ENCODE peak calls at places on chromosomes 5 and 9, in ten cellular contexts. One of them, this sample, is unnamed.

GRCh38 chr5:161535762-161536161 is 10.8 kb downstream of the GABRB2 start:
- DNase-seq in T-cell: no peak
- DNase-seq in activated T-helper 1 cell treated with anti-CD3 and anti-CD28 coated beads, Interleukin-2, amount 50 U/mL, for 16 hours: no peak
- DNase-seq in Kasumi-1: no peak
- DNase-seq in lung: no peak
- DNase-seq in effector CD4-positive, alpha-beta T cell: no peak
- DNase-seq in CD8-positive, alpha-beta memory T cell: no peak
- DNase-seq in cerebellar cortex: no peak
- DNase-seq in pons: no peak
- DNase-seq in stimulated activated CD8-positive, alpha-beta memory T cell treated with anti-CD3 and anti-CD28 coated beads, Interleukin-4, amount 100 ng/mL, for 1 hour: no peak
- DNase-seq in this sample: no peak

GRCh38 chr9:13688223-13688989 is 408.9 kb upstream of the MPDZ start:
- DNase-seq in T-cell: no peak
- DNase-seq in activated T-helper 1 cell treated with anti-CD3 and anti-CD28 coated beads, Interleukin-2, amount 50 U/mL, for 16 hours: no peak
- DNase-seq in Kasumi-1: no peak
- DNase-seq in lung: no peak
- DNase-seq in effector CD4-positive, alpha-beta T cell: no peak
- DNase-seq in CD8-positive, alpha-beta memory T cell: no peak
- DNase-seq in cerebellar cortex: no peak
- DNase-seq in pons: no peak
- DNase-seq in stimulated activated CD8-positive, alpha-beta memory T cell treated with anti-CD3 and anti-CD28 coated beads, Interleukin-4, amount 100 ng/mL, for 1 hour: no peak
- DNase-seq in this sample: no peak

GRCh38 chr5:181207214-181207959 is 2.4 kb upstream of the TRIM7 start:
- DNase-seq in T-cell: peak
- DNase-seq in activated T-helper 1 cell treated with anti-CD3 and anti-CD28 coated beads, Interleukin-2, amount 50 U/mL, for 16 hours: peak
- DNase-seq in Kasumi-1: no peak
- DNase-seq in lung: peak
- DNase-seq in effector CD4-positive, alpha-beta T cell: peak
- DNase-seq in CD8-positive, alpha-beta memory T cell: peak
- DNase-seq in cerebellar cortex: peak
- DNase-seq in pons: peak
- DNase-seq in stimulated activated CD8-positive, alpha-beta memory T cell treated with anti-CD3 and anti-CD28 coated beads, Interleukin-4, amount 100 ng/mL, for 1 hour: no peak
- DNase-seq in this sample: peak

GRCh38 chr9:73515216-73515615 is 363.6 kb downstream of the ANXA1 start:
- DNase-seq in T-cell: no peak
- DNase-seq in activated T-helper 1 cell treated with anti-CD3 and anti-CD28 coated beads, Interleukin-2, amount 50 U/mL, for 16 hours: no peak
- DNase-seq in Kasumi-1: no peak
- DNase-seq in lung: no peak
- DNase-seq in effector CD4-positive, alpha-beta T cell: no peak
- DNase-seq in CD8-positive, alpha-beta memory T cell: no peak
- DNase-seq in cerebellar cortex: no peak
- DNase-seq in pons: no peak
- DNase-seq in stimulated activated CD8-positive, alpha-beta memory T cell treated with anti-CD3 and anti-CD28 coated beads, Interleukin-4, amount 100 ng/mL, for 1 hour: no peak
- DNase-seq in this sample: no peak

GRCh38 chr9:88801214-88801796 is 190.0 kb upstream of the S1PR3 start:
- DNase-seq in T-cell: no peak
- DNase-seq in activated T-helper 1 cell treated with anti-CD3 and anti-CD28 coated beads, Interleukin-2, amount 50 U/mL, for 16 hours: no peak
- DNase-seq in Kasumi-1: no peak
- DNase-seq in lung: no peak
- DNase-seq in effector CD4-positive, alpha-beta T cell: no peak
- DNase-seq in CD8-positive, alpha-beta memory T cell: no peak
- DNase-seq in cerebellar cortex: no peak
- DNase-seq in pons: no peak
- DNase-seq in stimulated activated CD8-positive, alpha-beta memory T cell treated with anti-CD3 and anti-CD28 coated beads, Interleukin-4, amount 100 ng/mL, for 1 hour: no peak
- DNase-seq in this sample: no peak

GRCh38 chr9:11551106-11551505 is 938.3 kb upstream of the PTPRD start:
- DNase-seq in T-cell: no peak
- DNase-seq in activated T-helper 1 cell treated with anti-CD3 and anti-CD28 coated beads, Interleukin-2, amount 50 U/mL, for 16 hours: no peak
- DNase-seq in Kasumi-1: no peak
- DNase-seq in lung: no peak
- DNase-seq in effector CD4-positive, alpha-beta T cell: no peak
- DNase-seq in CD8-positive, alpha-beta memory T cell: no peak
- DNase-seq in cerebellar cortex: no peak
- DNase-seq in pons: no peak
- DNase-seq in stimulated activated CD8-positive, alpha-beta memory T cell treated with anti-CD3 and anti-CD28 coated beads, Interleukin-4, amount 100 ng/mL, for 1 hour: no peak
- DNase-seq in this sample: no peak

GRCh38 chr5:133994297-133994989 is 10.3 kb downstream of the VDAC1 start:
- DNase-seq in T-cell: no peak
- DNase-seq in activated T-helper 1 cell treated with anti-CD3 and anti-CD28 coated beads, Interleukin-2, amount 50 U/mL, for 16 hours: no peak
- DNase-seq in Kasumi-1: no peak
- DNase-seq in lung: no peak
- DNase-seq in effector CD4-positive, alpha-beta T cell: no peak
- DNase-seq in CD8-positive, alpha-beta memory T cell: no peak
- DNase-seq in cerebellar cortex: no peak
- DNase-seq in pons: no peak
- DNase-seq in stimulated activated CD8-positive, alpha-beta memory T cell treated with anti-CD3 and anti-CD28 coated beads, Interleukin-4, amount 100 ng/mL, for 1 hour: no peak
- DNase-seq in this sample: no peak

GRCh38 chr5:54655266-54655665 is 137.7 kb downstream of the SNX18 start:
- DNase-seq in T-cell: no peak
- DNase-seq in activated T-helper 1 cell treated with anti-CD3 and anti-CD28 coated beads, Interleukin-2, amount 50 U/mL, for 16 hours: no peak
- DNase-seq in Kasumi-1: no peak
- DNase-seq in lung: no peak
- DNase-seq in effector CD4-positive, alpha-beta T cell: no peak
- DNase-seq in CD8-positive, alpha-beta memory T cell: no peak
- DNase-seq in cerebellar cortex: no peak
- DNase-seq in pons: no peak
- DNase-seq in stimulated activated CD8-positive, alpha-beta memory T cell treated with anti-CD3 and anti-CD28 coated beads, Interleukin-4, amount 100 ng/mL, for 1 hour: no peak
- DNase-seq in this sample: no peak

GRCh38 chr9:110712955-110713354 is 44.4 kb downstream of the MUSK start:
- DNase-seq in T-cell: no peak
- DNase-seq in activated T-helper 1 cell treated with anti-CD3 and anti-CD28 coated beads, Interleukin-2, amount 50 U/mL, for 16 hours: no peak
- DNase-seq in Kasumi-1: no peak
- DNase-seq in lung: no peak
- DNase-seq in effector CD4-positive, alpha-beta T cell: no peak
- DNase-seq in CD8-positive, alpha-beta memory T cell: no peak
- DNase-seq in cerebellar cortex: no peak
- DNase-seq in pons: no peak
- DNase-seq in stimulated activated CD8-positive, alpha-beta memory T cell treated with anti-CD3 and anti-CD28 coated beads, Interleukin-4, amount 100 ng/mL, for 1 hour: no peak
- DNase-seq in this sample: no peak

GRCh38 chr9:33187519-33188218 is 20.5 kb upstream of the B4GALT1 start:
- DNase-seq in T-cell: no peak
- DNase-seq in activated T-helper 1 cell treated with anti-CD3 and anti-CD28 coated beads, Interleukin-2, amount 50 U/mL, for 16 hours: no peak
- DNase-seq in Kasumi-1: no peak
- DNase-seq in lung: no peak
- DNase-seq in effector CD4-positive, alpha-beta T cell: no peak
- DNase-seq in CD8-positive, alpha-beta memory T cell: no peak
- DNase-seq in cerebellar cortex: peak
- DNase-seq in pons: no peak
- DNase-seq in stimulated activated CD8-positive, alpha-beta memory T cell treated with anti-CD3 and anti-CD28 coated beads, Interleukin-4, amount 100 ng/mL, for 1 hour: no peak
- DNase-seq in this sample: no peak

GRCh38 chr5:137668574-137669093 is 67.3 kb downstream of the KLHL3 start:
- DNase-seq in T-cell: no peak
- DNase-seq in activated T-helper 1 cell treated with anti-CD3 and anti-CD28 coated beads, Interleukin-2, amount 50 U/mL, for 16 hours: no peak
- DNase-seq in Kasumi-1: no peak
- DNase-seq in lung: no peak
- DNase-seq in effector CD4-positive, alpha-beta T cell: no peak
- DNase-seq in CD8-positive, alpha-beta memory T cell: no peak
- DNase-seq in cerebellar cortex: no peak
- DNase-seq in pons: no peak
- DNase-seq in stimulated activated CD8-positive, alpha-beta memory T cell treated with anti-CD3 and anti-CD28 coated beads, Interleukin-4, amount 100 ng/mL, for 1 hour: no peak
- DNase-seq in this sample: no peak

GRCh38 chr5:163889369-163889768 is 383.9 kb downstream of the MAT2B start:
- DNase-seq in T-cell: no peak
- DNase-seq in activated T-helper 1 cell treated with anti-CD3 and anti-CD28 coated beads, Interleukin-2, amount 50 U/mL, for 16 hours: no peak
- DNase-seq in Kasumi-1: no peak
- DNase-seq in lung: no peak
- DNase-seq in effector CD4-positive, alpha-beta T cell: no peak
- DNase-seq in CD8-positive, alpha-beta memory T cell: no peak
- DNase-seq in cerebellar cortex: no peak
- DNase-seq in pons: no peak
- DNase-seq in stimulated activated CD8-positive, alpha-beta memory T cell treated with anti-CD3 and anti-CD28 coated beads, Interleukin-4, amount 100 ng/mL, for 1 hour: no peak
- DNase-seq in this sample: no peak

GRCh38 chr5:79800979-79801827 is 111.6 kb downstream of the CMYA5 start:
- DNase-seq in T-cell: no peak
- DNase-seq in activated T-helper 1 cell treated with anti-CD3 and anti-CD28 coated beads, Interleukin-2, amount 50 U/mL, for 16 hours: no peak
- DNase-seq in Kasumi-1: peak
- DNase-seq in lung: no peak
- DNase-seq in effector CD4-positive, alpha-beta T cell: no peak
- DNase-seq in CD8-positive, alpha-beta memory T cell: no peak
- DNase-seq in cerebellar cortex: no peak
- DNase-seq in pons: no peak
- DNase-seq in stimulated activated CD8-positive, alpha-beta memory T cell treated with anti-CD3 and anti-CD28 coated beads, Interleukin-4, amount 100 ng/mL, for 1 hour: no peak
- DNase-seq in this sample: no peak

GRCh38 chr5:124755565-124755964 is 9.1 kb upstream of the ZNF608 start:
- DNase-seq in T-cell: no peak
- DNase-seq in activated T-helper 1 cell treated with anti-CD3 and anti-CD28 coated beads, Interleukin-2, amount 50 U/mL, for 16 hours: no peak
- DNase-seq in Kasumi-1: no peak
- DNase-seq in lung: no peak
- DNase-seq in effector CD4-positive, alpha-beta T cell: no peak
- DNase-seq in CD8-positive, alpha-beta memory T cell: no peak
- DNase-seq in cerebellar cortex: peak
- DNase-seq in pons: peak
- DNase-seq in stimulated activated CD8-positive, alpha-beta memory T cell treated with anti-CD3 and anti-CD28 coated beads, Interleukin-4, amount 100 ng/mL, for 1 hour: no peak
- DNase-seq in this sample: no peak

GRCh38 chr5:157827429-157827828 is 31.5 kb downstream of the CLINT1 start:
- DNase-seq in T-cell: no peak
- DNase-seq in activated T-helper 1 cell treated with anti-CD3 and anti-CD28 coated beads, Interleukin-2, amount 50 U/mL, for 16 hours: no peak
- DNase-seq in Kasumi-1: no peak
- DNase-seq in lung: no peak
- DNase-seq in effector CD4-positive, alpha-beta T cell: no peak
- DNase-seq in CD8-positive, alpha-beta memory T cell: no peak
- DNase-seq in cerebellar cortex: no peak
- DNase-seq in pons: no peak
- DNase-seq in stimulated activated CD8-positive, alpha-beta memory T cell treated with anti-CD3 and anti-CD28 coated beads, Interleukin-4, amount 100 ng/mL, for 1 hour: no peak
- DNase-seq in this sample: no peak

GRCh38 chr9:36187414-36187813 is 3.3 kb upstream of the CLTA start:
- DNase-seq in T-cell: no peak
- DNase-seq in activated T-helper 1 cell treated with anti-CD3 and anti-CD28 coated beads, Interleukin-2, amount 50 U/mL, for 16 hours: no peak
- DNase-seq in Kasumi-1: no peak
- DNase-seq in lung: no peak
- DNase-seq in effector CD4-positive, alpha-beta T cell: no peak
- DNase-seq in CD8-positive, alpha-beta memory T cell: peak
- DNase-seq in cerebellar cortex: no peak
- DNase-seq in pons: no peak
- DNase-seq in stimulated activated CD8-positive, alpha-beta memory T cell treated with anti-CD3 and anti-CD28 coated beads, Interleukin-4, amount 100 ng/mL, for 1 hour: no peak
- DNase-seq in this sample: no peak

GRCh38 chr5:32551865-32552264 is 33.5 kb upstream of the SUB1 start:
- DNase-seq in T-cell: no peak
- DNase-seq in activated T-helper 1 cell treated with anti-CD3 and anti-CD28 coated beads, Interleukin-2, amount 50 U/mL, for 16 hours: no peak
- DNase-seq in Kasumi-1: peak
- DNase-seq in lung: no peak
- DNase-seq in effector CD4-positive, alpha-beta T cell: no peak
- DNase-seq in CD8-positive, alpha-beta memory T cell: no peak
- DNase-seq in cerebellar cortex: no peak
- DNase-seq in pons: no peak
- DNase-seq in stimulated activated CD8-positive, alpha-beta memory T cell treated with anti-CD3 and anti-CD28 coated beads, Interleukin-4, amount 100 ng/mL, for 1 hour: no peak
- DNase-seq in this sample: no peak

GRCh38 chr9:2407450-2407849 is 214.1 kb upstream of the VLDLR start:
- DNase-seq in T-cell: no peak
- DNase-seq in activated T-helper 1 cell treated with anti-CD3 and anti-CD28 coated beads, Interleukin-2, amount 50 U/mL, for 16 hours: no peak
- DNase-seq in Kasumi-1: no peak
- DNase-seq in lung: no peak
- DNase-seq in effector CD4-positive, alpha-beta T cell: no peak
- DNase-seq in CD8-positive, alpha-beta memory T cell: no peak
- DNase-seq in cerebellar cortex: no peak
- DNase-seq in pons: no peak
- DNase-seq in stimulated activated CD8-positive, alpha-beta memory T cell treated with anti-CD3 and anti-CD28 coated beads, Interleukin-4, amount 100 ng/mL, for 1 hour: no peak
- DNase-seq in this sample: no peak

GRCh38 chr5:131595088-131596033 is 39.7 kb downstream of the RAPGEF6 start:
- DNase-seq in T-cell: no peak
- DNase-seq in activated T-helper 1 cell treated with anti-CD3 and anti-CD28 coated beads, Interleukin-2, amount 50 U/mL, for 16 hours: no peak
- DNase-seq in Kasumi-1: no peak
- DNase-seq in lung: no peak
- DNase-seq in effector CD4-positive, alpha-beta T cell: no peak
- DNase-seq in CD8-positive, alpha-beta memory T cell: peak
- DNase-seq in cerebellar cortex: no peak
- DNase-seq in pons: no peak
- DNase-seq in stimulated activated CD8-positive, alpha-beta memory T cell treated with anti-CD3 and anti-CD28 coated beads, Interleukin-4, amount 100 ng/mL, for 1 hour: no peak
- DNase-seq in this sample: peak

GRCh38 chr9:127777368-127777960 is 1.0 kb downstream of the SH2D3C start:
- DNase-seq in T-cell: no peak
- DNase-seq in activated T-helper 1 cell treated with anti-CD3 and anti-CD28 coated beads, Interleukin-2, amount 50 U/mL, for 16 hours: no peak
- DNase-seq in Kasumi-1: no peak
- DNase-seq in lung: no peak
- DNase-seq in effector CD4-positive, alpha-beta T cell: no peak
- DNase-seq in CD8-positive, alpha-beta memory T cell: no peak
- DNase-seq in cerebellar cortex: no peak
- DNase-seq in pons: no peak
- DNase-seq in stimulated activated CD8-positive, alpha-beta memory T cell treated with anti-CD3 and anti-CD28 coated beads, Interleukin-4, amount 100 ng/mL, for 1 hour: no peak
- DNase-seq in this sample: no peak

GRCh38 chr9:127555830-127556820 is 56.0 kb upstream of the STXBP1 start:
- DNase-seq in T-cell: peak
- DNase-seq in activated T-helper 1 cell treated with anti-CD3 and anti-CD28 coated beads, Interleukin-2, amount 50 U/mL, for 16 hours: peak
- DNase-seq in Kasumi-1: peak
- DNase-seq in lung: peak
- DNase-seq in effector CD4-positive, alpha-beta T cell: peak
- DNase-seq in CD8-positive, alpha-beta memory T cell: peak
- DNase-seq in cerebellar cortex: no peak
- DNase-seq in pons: no peak
- DNase-seq in stimulated activated CD8-positive, alpha-beta memory T cell treated with anti-CD3 and anti-CD28 coated beads, Interleukin-4, amount 100 ng/mL, for 1 hour: no peak
- DNase-seq in this sample: peak

GRCh38 chr5:179162351-179163235 is 102.4 kb downstream of the ZNF354C start:
- DNase-seq in T-cell: no peak
- DNase-seq in activated T-helper 1 cell treated with anti-CD3 and anti-CD28 coated beads, Interleukin-2, amount 50 U/mL, for 16 hours: no peak
- DNase-seq in Kasumi-1: no peak
- DNase-seq in lung: no peak
- DNase-seq in effector CD4-positive, alpha-beta T cell: no peak
- DNase-seq in CD8-positive, alpha-beta memory T cell: no peak
- DNase-seq in cerebellar cortex: no peak
- DNase-seq in pons: no peak
- DNase-seq in stimulated activated CD8-positive, alpha-beta memory T cell treated with anti-CD3 and anti-CD28 coated beads, Interleukin-4, amount 100 ng/mL, for 1 hour: no peak
- DNase-seq in this sample: peak